ENCODE peak calls at places on chromosomes 12 and 14, in four cellular contexts. H is RPMI7951, N is ovary, Z is iris pigment epithelial cell. Y is an unnamed sample.

GRCh38 chr12:49233842-49234526 is 30.9 kb upstream of the TUBA1C start:
- DNase-seq in N (peak), Z (no peak), H (no peak), Y (peak)

GRCh38 chr14:22159049-22159448 is 430.0 kb downstream of the DAD1 start:
- DNase-seq in Z (no peak), H (no peak), N (no peak), Y (no peak)

GRCh38 chr14:101476931-101477553 is 84.3 kb upstream of the DIO3 start:
- DNase-seq in H (no peak), Z (peak), N (peak), Y (no peak)

GRCh38 chr12:88063375-88063774 is 34.2 kb upstream of the C12orf50 start:
- DNase-seq in H (peak), N (no peak), Z (peak), Y (no peak)

GRCh38 chr12:69621551-69621950 is 10.8 kb upstream of the LRRC10 start:
- DNase-seq in H (no peak), Z (no peak), N (no peak), Y (no peak)

GRCh38 chr14:37343307-37344094 is 145.8 kb downstream of the MIPOL1 start:
- DNase-seq in N (no peak), H (peak), Z (peak), Y (no peak)

GRCh38 chr14:67746927-67747326 is 45.2 kb downstream of the RDH12 start:
- DNase-seq in Z (no peak), H (no peak), N (no peak), Y (no peak)

GRCh38 chr12:57491393-57492280 is 3.8 kb downstream of the MARS1 start:
- DNase-seq in N (no peak), Z (no peak), H (no peak), Y (no peak)

GRCh38 chr12:46391630-46392029 is 19.1 kb upstream of the SLC38A2 start:
- DNase-seq in H (no peak), Z (no peak), N (no peak), Y (no peak)

GRCh38 chr12:107108995-107109508 is 15.7 kb upstream of the CRY1 start:
- DNase-seq in N (no peak), Z (no peak), H (no peak), Y (no peak)

GRCh38 chr12:107057071-107057834 is 36.1 kb downstream of the CRY1 start:
- DNase-seq in H (no peak), Z (peak), N (no peak), Y (no peak)

GRCh38 chr12:132163911-132164288 is 19.6 kb downstream of the NOC4L start:
- DNase-seq in Z (no peak), H (no peak), N (no peak), Y (no peak)

GRCh38 chr12:109710747-109711595 is 2.7 kb upstream of the FAM222A start:
- DNase-seq in Z (peak), H (peak), N (no peak), Y (no peak)

Y was measured in right cardiac atrium.